ENCODE peak calls at places on chromosomes 1 and 21, in ten cellular contexts. U is spleen, A is uterus, O is HCT116, Y is breast epithelium, X is body of pancreas, L is stomach, G is IMR-90, K is heart left ventricle, N is transverse colon. R is an unnamed sample. For H3K36me3, the result is how much of the 10 kb centered on the place peaks cover.

GRCh38 chr21:43664358-43664757 is 5.0 kb downstream of the RRP1B start:
- DNase-seq in U (no peak), A (no peak), O (no peak), Y (no peak), X (no peak), L (no peak), G (no peak), K (no peak), N (no peak), R (no peak)

GRCh38 chr1:1452882-1453281 is 3.4 kb downstream of the ATAD3C start:
- DNase-seq in U (no peak), A (no peak), O (no peak), Y (no peak), X (no peak), L (no peak), G (no peak), K (no peak), N (no peak), R (no peak)

GRCh38 chr1:211352985-211353515 is 26.4 kb downstream of the TRAF5 start:
- DNase-seq in U (peak), A (peak), O (peak), Y (no peak), X (peak), L (peak), G (no peak), K (no peak), N (peak), R (no peak)

GRCh38 chr1:19582318-19582717 is 61.8 kb upstream of the NBL1 start:
- DNase-seq in U (peak), A (peak), O (peak), Y (peak), X (peak), L (peak), G (no peak), K (peak), N (peak), R (no peak)

GRCh38 chr1:64811131-64811530 is 66.3 kb downstream of the RAVER2 start:
- DNase-seq in U (no peak), A (no peak), O (no peak), Y (no peak), X (no peak), L (no peak), G (no peak), K (no peak), N (no peak), R (no peak)

GRCh38 chr1:195188821-195189220 is 1419.4 kb downstream of the KCNT2 start:
- DNase-seq in U (no peak), A (no peak), O (no peak), Y (no peak), X (no peak), L (no peak), G (peak), K (no peak), N (no peak), R (no peak)

GRCh38 chr1:171081994-171082295 is 8.8 kb upstream of the FMO3 start:
- DNase-seq in U (no peak), A (no peak), O (no peak), Y (no peak), X (no peak), L (no peak), G (no peak), K (no peak), N (no peak), R (no peak)

GRCh38 chr1:147273409-147274307 is 31.2 kb downstream of the CHD1L start:
- DNase-seq in U (no peak), A (peak), O (peak), Y (no peak), X (peak), L (no peak), G (peak), K (no peak), N (no peak), R (no peak)

GRCh38 chr1:100023482-100023881 is 53.7 kb downstream of the SLC35A3 start:
- DNase-seq in U (no peak), A (no peak), O (no peak), Y (no peak), X (no peak), L (no peak), G (no peak), K (no peak), N (no peak), R (no peak)

GRCh38 chr1:28193701-28194161 is 17.2 kb upstream of the PTAFR start:
- DNase-seq in U (peak), A (no peak), O (no peak), Y (peak), X (no peak), L (no peak), G (no peak), K (no peak), N (no peak), R (no peak)

GRCh38 chr1:152745289-152745704 is 12.5 kb upstream of the KPRP start:
- DNase-seq in U (no peak), A (no peak), O (peak), Y (no peak), X (no peak), L (no peak), G (peak), K (no peak), N (no peak), R (no peak)

GRCh38 chr1:94044290-94044790 is 76.6 kb downstream of the ABCA4 start:
- DNase-seq in U (peak), A (peak), O (no peak), Y (peak), X (peak), L (peak), G (no peak), K (peak), N (peak), R (no peak)

GRCh38 chr21:31201144-31201543 is 142.9 kb downstream of the TIAM1 start:
- DNase-seq in U (no peak), A (no peak), O (no peak), Y (no peak), X (no peak), L (no peak), G (no peak), K (no peak), N (no peak), R (no peak)

GRCh38 chr1:224668991-224669390 is 52.9 kb downstream of the CNIH3 start:
- DNase-seq in U (no peak), A (no peak), O (no peak), Y (peak), X (peak), L (no peak), G (no peak), K (no peak), N (no peak), R (no peak)

GRCh38 chr21:31752352-31752751 is 20.4 kb upstream of the SCAF4 start:
- DNase-seq in U (no peak), A (no peak), O (no peak), Y (no peak), X (no peak), L (no peak), G (peak), K (no peak), N (no peak), R (no peak)

GRCh38 chr1:94033849-94034248 is 87.1 kb downstream of the ABCA4 start:
- DNase-seq in U (no peak), A (no peak), O (no peak), Y (no peak), X (no peak), L (no peak), G (no peak), K (no peak), N (no peak), R (no peak)

GRCh38 chr1:240619901-240620621 is 8.1 kb upstream of the GREM2 start:
- DNase-seq in U (no peak), A (no peak), O (no peak), Y (no peak), X (no peak), L (no peak), G (no peak), K (no peak), N (no peak), R (no peak)

GRCh38 chr1:208251015-208251414 is 6.8 kb upstream of the PLXNA2 start:
- DNase-seq in U (no peak), A (no peak), O (no peak), Y (no peak), X (no peak), L (no peak), G (no peak), K (no peak), N (no peak), R (no peak)

GRCh38 chr1:178493301-178493741 is 3.4 kb downstream of the CLEC20A start:
- DNase-seq in U (no peak), A (no peak), O (no peak), Y (no peak), X (no peak), L (no peak), G (no peak), K (no peak), N (no peak), R (no peak)

GRCh38 chr1:65323246-65323645 is 13.9 kb downstream of the DNAJC6 start:
- DNase-seq in U (no peak), A (no peak), O (no peak), Y (no peak), X (no peak), L (no peak), G (no peak), K (no peak), N (no peak), R (no peak)

GRCh38 chr1:239457491-239458488 is 71.4 kb downstream of the CHRM3 start:
- DNase-seq in U (no peak), A (no peak), O (no peak), Y (no peak), X (no peak), L (no peak), G (no peak), K (no peak), N (no peak), R (no peak)

GRCh38 chr21:38325761-38326420 is 69.1 kb downstream of the KCNJ15 start:
- DNase-seq in U (no peak), A (no peak), O (no peak), Y (no peak), X (no peak), L (no peak), G (no peak), K (no peak), N (no peak), R (no peak)

GRCh38 chr1:86696522-86696921 is 7.9 kb upstream of the SH3GLB1 start:
- DNase-seq in U (no peak), A (no peak), O (no peak), Y (no peak), X (no peak), L (no peak), G (peak), K (no peak), N (no peak), R (no peak)

GRCh38 chr1:115343200-115343737 is 5.2 kb upstream of the NGF start:
- DNase-seq in U (no peak), A (no peak), O (no peak), Y (no peak), X (no peak), L (no peak), G (no peak), K (no peak), N (no peak), R (no peak)

GRCh38 chr1:153032677-153033308 is 1.8 kb downstream of the SPRR1B start:
- DNase-seq in U (no peak), A (no peak), O (peak), Y (no peak), X (no peak), L (no peak), G (peak), K (no peak), N (no peak), R (no peak)

GRCh38 chr21:20661221-20661620 is 337.0 kb upstream of the NCAM2 start:
- DNase-seq in U (no peak), A (no peak), O (no peak), Y (no peak), X (no peak), L (no peak), G (no peak), K (no peak), N (no peak), R (no peak)

GRCh38 chr1:221775206-221775605 is 33.3 kb upstream of the DUSP10 start:
- DNase-seq in U (no peak), A (no peak), O (no peak), Y (no peak), X (no peak), L (no peak), G (no peak), K (no peak), N (no peak), R (no peak)
- TF ChIP-seq POLR2A in U (no peak), A (no peak), O (no peak), Y (no peak), X (no peak), L (no peak), G (no peak), K (no peak), N (no peak), R (no peak)

DNA sequence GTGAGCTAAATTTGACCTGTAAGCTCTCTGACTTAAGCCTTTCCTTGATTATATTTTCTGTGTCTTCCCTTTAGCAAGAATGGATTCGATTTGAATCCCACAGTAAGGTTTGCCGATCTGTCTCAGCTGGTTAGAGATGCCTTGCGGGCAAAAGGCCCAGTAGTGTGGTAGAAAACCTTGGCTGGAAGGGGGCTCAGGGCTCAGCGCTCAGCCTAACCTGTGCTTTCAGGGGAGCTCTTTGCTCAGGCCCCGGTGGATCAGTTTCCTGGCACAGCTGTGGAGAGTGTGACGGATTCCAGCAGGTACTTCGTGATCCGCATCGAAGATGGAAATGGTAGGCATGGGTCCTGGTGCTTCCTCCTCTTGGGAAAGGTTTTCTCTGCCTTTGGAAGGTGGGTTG is 7.1 kb downstream of the NECAP2 start:
- DNase-seq in U (no peak), A (no peak), O (no peak), Y (no peak), X (no peak), L (no peak), G (no peak), K (no peak), N (no peak), R (no peak)
- H3K36me3 ChIP-seq in U (half or more), A (under half), O (under half), Y (under half), X (under half), L (half or more), G (half or more), K (under half), N (half or more), R (under half)

DNA sequence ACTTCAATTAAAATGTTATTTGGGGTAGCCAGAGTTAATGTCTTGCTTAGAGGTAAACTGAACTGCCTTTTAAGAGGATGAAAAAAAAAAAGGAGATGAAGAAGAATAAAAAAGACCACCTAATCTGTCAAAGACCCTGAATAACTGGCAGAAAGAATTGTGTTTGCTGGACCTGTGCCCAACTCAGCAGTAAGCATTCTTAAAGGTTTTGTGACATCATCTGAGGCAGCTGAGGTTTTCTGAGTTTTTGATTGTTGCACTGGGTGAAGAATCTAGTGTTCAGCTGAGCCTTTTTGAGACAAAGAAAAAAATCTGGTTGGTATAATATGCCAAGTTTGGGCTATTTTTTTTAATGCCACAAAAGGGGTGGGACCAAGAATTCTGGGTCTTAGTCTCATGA is 17.6 kb upstream of the PROX1 start:
- DNase-seq in U (no peak), A (no peak), O (no peak), Y (no peak), X (no peak), L (no peak), G (no peak), K (no peak), N (no peak), R (no peak)
- TF ChIP-seq POLR2A in U (no peak), A (no peak), O (no peak), Y (no peak), X (no peak), L (no peak), G (no peak), K (no peak), N (no peak), R (no peak)

DNA sequence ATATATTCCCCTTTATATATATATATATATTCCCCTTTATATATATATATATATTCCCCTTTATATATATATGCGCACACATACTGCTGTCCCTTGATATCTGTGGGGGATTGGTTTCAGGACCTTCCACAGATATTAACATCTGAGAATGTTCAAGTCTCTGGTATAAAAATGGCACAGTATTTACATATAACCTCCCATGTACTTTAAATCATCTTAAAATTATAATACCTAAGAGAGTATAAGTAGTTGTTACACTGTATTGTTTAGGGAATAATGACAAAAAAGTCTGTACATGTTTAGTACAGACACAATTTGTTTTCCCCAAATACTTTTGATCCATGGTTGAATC is 45.8 kb downstream of the NR5A2 start:
- DNase-seq in U (no peak), A (no peak), O (no peak), Y (no peak), X (no peak), L (no peak), G (no peak), K (no peak), N (no peak), R (no peak)
- H3K36me3 ChIP-seq in U (under half), A (under half), O (under half), Y (under half), X (under half), L (under half), G (under half), K (under half), N (under half), R (under half)

GRCh38 chr1:109926662-109927300 is 16.1 kb downstream of the CSF1 start:
- DNase-seq in U (no peak), A (no peak), O (no peak), Y (no peak), X (no peak), L (peak), G (peak), K (no peak), N (no peak), R (no peak)

GRCh38 chr1:109927356-109927755 is 16.7 kb downstream of the CSF1 start:
- DNase-seq in U (no peak), A (no peak), O (no peak), Y (no peak), X (no peak), L (no peak), G (no peak), K (no peak), N (no peak), R (no peak)

GRCh38 chr1:109929170-109929569 is 18.5 kb downstream of the CSF1 start:
- DNase-seq in U (no peak), A (no peak), O (no peak), Y (peak), X (no peak), L (no peak), G (no peak), K (no peak), N (no peak), R (no peak)

GRCh38 chr1:109928591-109929111 is 18.0 kb downstream of the CSF1 start:
- DNase-seq in U (no peak), A (peak), O (no peak), Y (peak), X (peak), L (peak), G (peak), K (peak), N (peak), R (peak)

DNA sequence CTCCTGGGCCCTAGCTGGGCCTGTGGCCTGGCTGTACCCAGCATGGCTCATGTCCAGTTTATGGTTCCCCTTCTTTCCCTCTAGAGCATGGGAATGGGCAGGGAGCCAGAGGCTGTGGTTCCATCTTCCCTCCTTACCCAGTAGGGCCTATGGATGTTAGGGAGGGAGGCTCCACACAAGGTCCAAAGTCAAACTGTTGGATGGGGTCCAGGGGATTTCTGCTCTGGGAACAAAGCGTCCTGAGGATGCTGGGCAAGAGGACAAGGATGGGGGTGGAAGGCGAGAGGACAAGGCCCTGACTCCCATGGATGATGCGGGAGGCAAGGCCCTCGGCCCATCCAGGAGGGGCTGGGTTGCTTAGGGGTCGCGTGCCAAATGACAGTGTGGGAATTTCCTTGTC is 17.3 kb downstream of the CSF1 start:
- DNase-seq in U (no peak), A (peak), O (no peak), Y (peak), X (peak), L (peak), G (peak), K (peak), N (peak), R (peak)
- TF ChIP-seq POLR2A in U (no peak), A (no peak), O (no peak), Y (no peak), X (no peak), L (no peak), G (no peak), K (no peak), N (no peak), R (no peak)

R was measured in sigmoid colon.